ENCODE peak calls at places on chromosomes 6 and 20, in ten cellular contexts. Y, T, O, C, X, A, Z, E, V and S are unnamed samples.

GRCh38 chr20:57560554-57561355 is at the start of gene PCK1:
- DNase-seq in Y (no peak), T (no peak), O (peak), C (no peak), X (no peak), A (no peak), Z (peak), E (peak), V (peak), S (no peak)

GRCh38 chr6:142005044-142005443 is 127.7 kb upstream of the GJE1 start:
- DNase-seq in Y (no peak), T (no peak), O (no peak), C (no peak), X (no peak), A (no peak), Z (no peak), E (no peak), V (no peak), S (no peak)

GRCh38 chr6:52872031-52872430 is 31.4 kb upstream of the GSTA5 start:
- DNase-seq in Y (no peak), T (no peak), O (no peak), C (no peak), X (no peak), A (no peak), Z (no peak), E (no peak), V (no peak), S (no peak)

GRCh38 chr6:85458184-85458583 is 8.3 kb downstream of the NT5E start:
- DNase-seq in Y (no peak), T (no peak), O (no peak), C (no peak), X (no peak), A (no peak), Z (no peak), E (no peak), V (no peak), S (no peak)

GRCh38 chr6:117317261-117317660 is 51.9 kb downstream of the VGLL2 start:
- DNase-seq in Y (no peak), T (no peak), O (no peak), C (no peak), X (no peak), A (peak), Z (peak), E (no peak), V (no peak), S (no peak)

GRCh38 chr6:31531162-31531561 is 2.4 kb downstream of the MCCD1 start:
- DNase-seq in Y (no peak), T (no peak), O (no peak), C (no peak), X (no peak), A (no peak), Z (no peak), E (no peak), V (no peak), S (no peak)

GRCh38 chr6:158461954-158462353 is 97.9 kb upstream of the TMEM181 start:
- DNase-seq in Y (no peak), T (no peak), O (no peak), C (no peak), X (no peak), A (no peak), Z (peak), E (no peak), V (no peak), S (no peak)

GRCh38 chr6:170152989-170153388 is 137.9 kb downstream of the DLL1 start:
- DNase-seq in Y (no peak), T (no peak), O (no peak), C (no peak), X (no peak), A (peak), Z (peak), E (peak), V (no peak), S (no peak)

GRCh38 chr6:112690497-112691202 is 343.5 kb downstream of the RFPL4B start:
- DNase-seq in Y (peak), T (no peak), O (no peak), C (no peak), X (no peak), A (no peak), Z (peak), E (no peak), V (no peak), S (peak)

GRCh38 chr6:9062581-9062980 is 627.2 kb upstream of the SLC35B3 start:
- DNase-seq in Y (no peak), T (no peak), O (no peak), C (no peak), X (no peak), A (no peak), Z (no peak), E (no peak), V (no peak), S (no peak)

GRCh38 chr6:53465732-53466131 is 79.2 kb downstream of the GCLC start:
- DNase-seq in Y (no peak), T (no peak), O (no peak), C (no peak), X (no peak), A (no peak), Z (peak), E (no peak), V (no peak), S (no peak)

GRCh38 chr6:5174756-5175155 is 86.0 kb downstream of the LYRM4 start:
- DNase-seq in Y (no peak), T (no peak), O (no peak), C (no peak), X (no peak), A (no peak), Z (no peak), E (no peak), V (no peak), S (no peak)

GRCh38 chr20:8342401-8342800 is 210.3 kb downstream of the PLCB1 start:
- DNase-seq in Y (no peak), T (no peak), O (no peak), C (no peak), X (no peak), A (no peak), Z (no peak), E (no peak), V (no peak), S (no peak)

GRCh38 chr20:40689943-40690835 is 1.2 kb upstream of the MAFB start:
- DNase-seq in Y (peak), T (peak), O (peak), C (peak), X (peak), A (peak), Z (peak), E (peak), V (peak), S (peak)

GRCh38 chr6:1856381-1856780 is 246.7 kb downstream of the FOXC1 start:
- DNase-seq in Y (peak), T (no peak), O (peak), C (no peak), X (peak), A (peak), Z (peak), E (no peak), V (peak), S (peak)

GRCh38 chr20:4925842-4926530 is 75.3 kb downstream of the SLC23A2 start:
- DNase-seq in Y (no peak), T (no peak), O (peak), C (no peak), X (no peak), A (peak), Z (peak), E (peak), V (no peak), S (no peak)

GRCh38 chr6:84892666-84893065 is 128.3 kb upstream of the TBX18 start:
- DNase-seq in Y (peak), T (no peak), O (no peak), C (no peak), X (no peak), A (no peak), Z (peak), E (no peak), V (no peak), S (no peak)

GRCh38 chr6:29827579-29828470 is at the start of gene HLA-G:
- DNase-seq in Y (no peak), T (no peak), O (no peak), C (no peak), X (peak), A (no peak), Z (no peak), E (no peak), V (no peak), S (no peak)

GRCh38 chr6:73309784-73310502 is 44.1 kb downstream of the DPPA5 start:
- DNase-seq in Y (no peak), T (no peak), O (peak), C (peak), X (peak), A (no peak), Z (peak), E (peak), V (no peak), S (peak)

GRCh38 chr6:73314577-73315492 is 39.2 kb downstream of the DPPA5 start:
- DNase-seq in Y (no peak), T (no peak), O (no peak), C (no peak), X (no peak), A (no peak), Z (no peak), E (no peak), V (no peak), S (no peak)

GRCh38 chr6:73309534-73309783 is 44.6 kb downstream of the DPPA5 start:
- DNase-seq in Y (no peak), T (no peak), O (no peak), C (no peak), X (no peak), A (no peak), Z (no peak), E (no peak), V (no peak), S (no peak)

DNA sequence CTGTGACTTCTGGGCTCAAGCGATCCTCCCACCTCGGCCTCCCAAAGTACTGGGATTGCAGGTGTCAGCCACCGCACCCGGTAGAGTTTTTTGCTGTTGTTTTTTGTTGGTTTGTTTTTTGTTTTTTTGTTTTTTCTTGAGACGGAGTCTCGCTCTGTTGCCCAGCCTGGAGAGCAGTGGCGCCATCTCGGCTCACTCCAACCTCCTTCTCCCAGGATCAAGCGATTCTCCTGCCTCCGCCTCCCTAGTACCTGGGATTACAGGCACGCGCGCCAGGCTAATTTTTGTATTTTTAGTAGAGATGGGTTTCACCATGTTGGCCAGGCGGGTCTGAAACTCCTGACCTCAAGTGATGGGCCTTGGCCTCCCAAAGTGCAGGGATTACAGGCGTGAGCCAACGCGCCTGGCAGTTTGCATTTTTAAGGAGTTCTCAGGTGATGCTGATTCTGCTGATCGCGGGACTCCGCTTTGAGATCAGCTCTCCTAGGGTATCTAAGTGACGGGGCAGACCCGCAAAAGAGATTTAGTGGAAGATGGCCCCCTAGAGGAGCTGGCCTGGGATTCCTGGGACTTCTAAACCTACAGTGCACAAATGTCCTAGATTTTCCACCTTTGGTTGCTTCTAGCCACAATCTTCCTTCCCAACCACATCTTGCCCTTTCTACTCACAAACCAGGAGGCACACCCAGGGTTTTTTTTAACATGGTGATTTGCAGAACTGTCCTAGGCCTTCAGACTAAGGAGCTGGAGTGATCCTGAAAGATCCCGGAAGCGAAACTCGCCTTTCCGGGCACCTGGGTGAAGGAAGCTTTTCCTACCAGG is 45.2 kb downstream of the DPPA5 start:
- DNase-seq in Y (no peak), T (no peak), O (no peak), C (no peak), X (no peak), A (no peak), Z (peak), E (no peak), V (no peak), S (no peak)
- TF ChIP-seq CTCF in Y (peak), T (peak), O (no peak), C (no peak), X (no peak), A (peak), Z (peak), E (no peak), V (no peak), S (peak)

DNA sequence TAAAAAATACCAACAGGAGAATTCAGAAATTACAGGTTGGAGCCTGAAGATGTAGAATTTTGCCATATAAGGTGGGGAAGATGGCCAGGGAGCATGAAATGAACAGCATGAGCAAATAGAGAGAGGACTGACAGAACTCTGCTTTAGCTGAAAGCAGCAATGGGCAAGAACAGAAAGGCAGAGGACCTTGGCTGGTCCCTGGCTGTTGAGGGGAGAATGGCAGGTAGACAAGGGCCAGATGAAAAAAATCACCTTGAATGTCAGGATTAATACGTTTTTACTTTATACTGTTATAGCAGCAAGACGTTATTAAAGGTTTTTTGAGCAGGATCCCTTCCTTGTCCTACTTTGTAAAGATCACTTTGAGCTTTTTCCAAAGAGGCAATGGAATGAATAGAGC is 991 bp downstream of the PPIL1 start:
- DNase-seq in Y (no peak), T (no peak), O (no peak), C (no peak), X (peak), A (no peak), Z (no peak), E (no peak), V (no peak), S (no peak)
- TF ChIP-seq CTCF in Y (no peak), T (no peak), O (peak), C (no peak), X (peak), A (peak), Z (no peak), E (no peak), V (no peak), S (peak)

GRCh38 chr6:111361648-111362047 is 121.4 kb downstream of the REV3L start:
- DNase-seq in Y (no peak), T (peak), O (peak), C (no peak), X (no peak), A (peak), Z (peak), E (no peak), V (no peak), S (peak)
- TF ChIP-seq CTCF in Y (peak), T (peak), O (peak), C (peak), X (peak), A (peak), Z (peak), E (peak), V (no peak), S (peak)

GRCh38 chr20:407953-408842 is at the start of gene RBCK1:
- DNase-seq in Y (peak), T (peak), O (peak), C (peak), X (peak), A (peak), Z (peak), E (peak), V (peak), S (peak)
- TF ChIP-seq CTCF in Y (peak), T (peak), O (no peak), C (no peak), X (no peak), A (no peak), Z (no peak), E (no peak), V (no peak), S (no peak)

DNA sequence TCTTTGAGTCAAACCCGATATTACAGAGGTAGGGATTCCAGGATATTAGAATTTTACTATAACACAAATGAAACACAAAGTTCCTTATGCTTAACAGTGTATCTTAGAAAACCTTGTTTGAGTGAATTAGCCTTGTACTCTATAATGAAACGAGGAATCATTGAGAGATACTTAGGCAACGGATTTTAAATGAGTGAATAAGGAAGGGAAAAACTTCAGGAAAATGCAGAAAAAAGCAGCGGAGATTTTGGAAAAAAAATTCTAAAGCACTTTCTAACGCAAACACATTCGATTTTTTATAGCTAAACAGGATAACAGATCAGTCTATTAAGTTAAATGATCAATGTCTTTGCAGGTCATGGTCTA is 137.3 kb downstream of the HFE start:
- DNase-seq in Y (no peak), T (no peak), O (no peak), C (no peak), X (no peak), A (no peak), Z (no peak), E (no peak), V (no peak), S (no peak)
- TF ChIP-seq CTCF in Y (no peak), T (no peak), O (no peak), C (no peak), X (no peak), A (no peak), Z (no peak), E (no peak), V (no peak), S (no peak)

DNA sequence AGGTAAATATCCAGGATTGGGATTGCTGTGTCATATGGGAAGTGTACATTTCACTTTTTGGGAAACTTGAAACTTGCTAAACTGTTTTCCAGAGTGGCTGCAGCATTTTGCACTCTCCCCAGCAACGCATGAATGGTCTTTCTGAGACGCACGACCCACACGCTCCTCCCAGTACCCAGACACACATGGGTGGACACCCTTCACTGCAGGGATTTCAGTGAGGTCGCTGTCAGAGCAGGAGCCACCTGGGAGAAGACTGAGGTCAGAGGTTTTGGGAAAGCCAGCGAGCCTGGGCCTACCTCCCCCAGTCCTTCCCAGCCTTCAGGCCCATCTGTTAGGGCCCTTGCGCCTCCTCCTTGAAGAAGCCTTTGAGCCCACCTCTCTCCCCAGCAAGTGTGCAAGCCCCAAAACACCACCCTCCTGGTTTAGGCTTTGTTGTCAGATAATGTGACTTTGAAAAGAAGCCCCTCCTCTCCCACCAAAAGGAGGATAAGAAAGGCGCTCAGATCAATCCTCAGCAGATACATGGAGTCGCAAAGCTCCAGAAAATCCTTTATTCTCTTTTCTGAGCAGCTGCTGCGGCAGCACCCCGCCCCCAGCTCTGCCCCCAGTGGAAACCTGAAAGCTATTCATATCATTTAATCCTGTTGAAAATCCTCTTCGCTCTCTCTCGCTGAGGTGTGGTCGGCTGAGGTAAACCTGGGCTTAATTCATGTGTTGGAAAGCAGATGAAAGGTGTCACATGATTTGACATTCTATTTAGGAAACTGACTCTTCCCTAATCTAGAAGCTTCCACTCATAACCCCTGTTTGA is 12.8 kb upstream of the JAG1 start:
- DNase-seq in Y (no peak), T (no peak), O (no peak), C (no peak), X (no peak), A (no peak), Z (no peak), E (no peak), V (no peak), S (no peak)
- TF ChIP-seq CTCF in Y (no peak), T (no peak), O (no peak), C (no peak), X (no peak), A (no peak), Z (no peak), E (no peak), V (no peak), S (no peak)

GRCh38 chr20:35492352-35492751 is 37.0 kb downstream of the CEP250 start:
- DNase-seq in Y (no peak), T (no peak), O (no peak), C (no peak), X (no peak), A (no peak), Z (no peak), E (no peak), V (no peak), S (no peak)

GRCh38 chr20:35489717-35490116 is 34.3 kb downstream of the CEP250 start:
- DNase-seq in Y (no peak), T (no peak), O (no peak), C (no peak), X (no peak), A (no peak), Z (no peak), E (no peak), V (no peak), S (no peak)

GRCh38 chr20:35490736-35491181 is 35.4 kb downstream of the CEP250 start:
- DNase-seq in Y (no peak), T (no peak), O (no peak), C (peak), X (peak), A (no peak), Z (no peak), E (no peak), V (no peak), S (no peak)

GRCh38 chr20:35487479-35487878 is 32.1 kb downstream of the CEP250 start:
- DNase-seq in Y (no peak), T (no peak), O (no peak), C (no peak), X (no peak), A (no peak), Z (no peak), E (no peak), V (no peak), S (no peak)

GRCh38 chr20:35491823-35492222 is 36.4 kb downstream of the CEP250 start:
- DNase-seq in Y (no peak), T (no peak), O (no peak), C (no peak), X (no peak), A (no peak), Z (no peak), E (no peak), V (no peak), S (no peak)
- TF ChIP-seq CTCF in Y (no peak), T (no peak), O (no peak), C (no peak), X (no peak), A (no peak), Z (no peak), E (no peak), V (no peak), S (no peak)